ENCODE peak calls at places on chromosomes 5 and 9, in seven cellular contexts. One of them, this sample, is unnamed.

GRCh38 chr5:135092476-135092875 is 58.4 kb upstream of the PITX1 start:
- DNase-seq in iPS-NIHi11: no peak
- DNase-seq in fibroblast of lung: no peak
- DNase-seq in H7: no peak
- DNase-seq in M059J: no peak
- DNase-seq in C1 segment of cervical spinal cord: no peak
- DNase-seq in NCI-H1694 treated with DMSO at 0.1 percent for 48 hours: no peak
- DNase-seq in this sample: no peak

GRCh38 chr5:77138981-77139380 is 51.9 kb upstream of the ZBED3 start:
- DNase-seq in NCI-H1694 treated with DMSO at 0.1 percent for 48 hours: peak
- DNase-seq in C1 segment of cervical spinal cord: no peak
- DNase-seq in fibroblast of lung: peak
- DNase-seq in iPS-NIHi11: peak
- DNase-seq in M059J: no peak
- DNase-seq in H7: no peak
- DNase-seq in this sample: no peak

GRCh38 chr5:135881244-135881643 is 14.4 kb downstream of the IL9 start:
- DNase-seq in NCI-H1694 treated with DMSO at 0.1 percent for 48 hours: no peak
- DNase-seq in iPS-NIHi11: no peak
- DNase-seq in fibroblast of lung: no peak
- DNase-seq in M059J: no peak
- DNase-seq in C1 segment of cervical spinal cord: peak
- DNase-seq in H7: no peak
- DNase-seq in this sample: peak

GRCh38 chr9:129453734-129454133 is 167.2 kb downstream of the C9orf50 start:
- DNase-seq in fibroblast of lung: no peak
- DNase-seq in NCI-H1694 treated with DMSO at 0.1 percent for 48 hours: no peak
- DNase-seq in M059J: no peak
- DNase-seq in H7: no peak
- DNase-seq in C1 segment of cervical spinal cord: no peak
- DNase-seq in iPS-NIHi11: no peak
- DNase-seq in this sample: no peak

GRCh38 chr9:104993291-104993963 is 65.5 kb upstream of the ABCA1 start:
- DNase-seq in H7: peak
- DNase-seq in fibroblast of lung: peak
- DNase-seq in M059J: peak
- DNase-seq in iPS-NIHi11: peak
- DNase-seq in NCI-H1694 treated with DMSO at 0.1 percent for 48 hours: no peak
- DNase-seq in C1 segment of cervical spinal cord: peak
- DNase-seq in this sample: peak

GRCh38 chr5:1511651-1512540 is 11.9 kb downstream of the LPCAT1 start:
- DNase-seq in fibroblast of lung: peak
- DNase-seq in iPS-NIHi11: no peak
- DNase-seq in M059J: peak
- DNase-seq in H7: peak
- DNase-seq in C1 segment of cervical spinal cord: no peak
- DNase-seq in NCI-H1694 treated with DMSO at 0.1 percent for 48 hours: peak
- DNase-seq in this sample: no peak

GRCh38 chr5:174734571-174735497 is 10.5 kb downstream of the MSX2 start:
- DNase-seq in C1 segment of cervical spinal cord: peak
- DNase-seq in NCI-H1694 treated with DMSO at 0.1 percent for 48 hours: no peak
- DNase-seq in fibroblast of lung: no peak
- DNase-seq in iPS-NIHi11: no peak
- DNase-seq in M059J: peak
- DNase-seq in H7: peak
- DNase-seq in this sample: no peak

GRCh38 chr9:81373294-81373693 is 316.1 kb downstream of the TLE1 start:
- DNase-seq in H7: no peak
- DNase-seq in fibroblast of lung: no peak
- DNase-seq in NCI-H1694 treated with DMSO at 0.1 percent for 48 hours: no peak
- DNase-seq in C1 segment of cervical spinal cord: no peak
- DNase-seq in M059J: no peak
- DNase-seq in iPS-NIHi11: no peak
- DNase-seq in this sample: no peak

GRCh38 chr9:110650991-110651411 is 17.6 kb upstream of the MUSK start:
- DNase-seq in fibroblast of lung: peak
- DNase-seq in NCI-H1694 treated with DMSO at 0.1 percent for 48 hours: no peak
- DNase-seq in H7: no peak
- DNase-seq in C1 segment of cervical spinal cord: no peak
- DNase-seq in M059J: peak
- DNase-seq in iPS-NIHi11: no peak
- DNase-seq in this sample: no peak

GRCh38 chr5:180026320-180026719 is 45.2 kb downstream of the RNF130 start:
- DNase-seq in NCI-H1694 treated with DMSO at 0.1 percent for 48 hours: no peak
- DNase-seq in fibroblast of lung: peak
- DNase-seq in M059J: peak
- DNase-seq in iPS-NIHi11: no peak
- DNase-seq in H7: no peak
- DNase-seq in C1 segment of cervical spinal cord: no peak
- DNase-seq in this sample: no peak

GRCh38 chr9:3403315-3403714 is 122.5 kb downstream of the RFX3 start:
- DNase-seq in H7: no peak
- DNase-seq in NCI-H1694 treated with DMSO at 0.1 percent for 48 hours: no peak
- DNase-seq in fibroblast of lung: no peak
- DNase-seq in M059J: no peak
- DNase-seq in C1 segment of cervical spinal cord: no peak
- DNase-seq in iPS-NIHi11: no peak
- DNase-seq in this sample: no peak

GRCh38 chr5:31213676-31214638 is 20.5 kb downstream of the CDH6 start:
- DNase-seq in fibroblast of lung: no peak
- DNase-seq in H7: no peak
- DNase-seq in M059J: no peak
- DNase-seq in NCI-H1694 treated with DMSO at 0.1 percent for 48 hours: no peak
- DNase-seq in C1 segment of cervical spinal cord: no peak
- DNase-seq in iPS-NIHi11: no peak
- DNase-seq in this sample: no peak

GRCh38 chr9:81317939-81318338 is 371.4 kb downstream of the TLE1 start:
- DNase-seq in C1 segment of cervical spinal cord: no peak
- DNase-seq in fibroblast of lung: peak
- DNase-seq in iPS-NIHi11: no peak
- DNase-seq in NCI-H1694 treated with DMSO at 0.1 percent for 48 hours: no peak
- DNase-seq in H7: no peak
- DNase-seq in M059J: peak
- DNase-seq in this sample: no peak

GRCh38 chr9:131107760-131108159 is 11.4 kb downstream of the AIF1L start:
- DNase-seq in C1 segment of cervical spinal cord: peak
- DNase-seq in H7: peak
- DNase-seq in iPS-NIHi11: no peak
- DNase-seq in NCI-H1694 treated with DMSO at 0.1 percent for 48 hours: no peak
- DNase-seq in M059J: no peak
- DNase-seq in fibroblast of lung: no peak
- DNase-seq in this sample: no peak